ENCODE peak calls at places on chromosomes 16 and 17, in nine cellular contexts. G, K, B, Y, U, D, P, V and R are unnamed samples.

GRCh38 chr17:79024901-79025737 is 1.1 kb downstream of the C1QTNF1 start:
- DNase-seq in G (no peak), D (no peak), V (no peak), K (no peak), Y (no peak), B (no peak), P (no peak), U (no peak), R (no peak)

GRCh38 chr16:75307506-75307905 is 56.1 kb upstream of the BCAR1 start:
- DNase-seq in Y (no peak), D (no peak), B (no peak), P (no peak), G (no peak), V (no peak), K (no peak), U (no peak), R (no peak)

GRCh38 chr17:79365361-79365760 is 245.5 kb downstream of the RBFOX3 start:
- DNase-seq in U (no peak), K (no peak), V (no peak), P (no peak), B (no peak), Y (no peak), D (no peak), G (no peak), R (no peak)

GRCh38 chr16:89909777-89910716 is 8.6 kb upstream of the MC1R start:
- DNase-seq in B (peak; percentile 71), K (peak; percentile 53), P (peak; percentile 73), D (peak; percentile 49), Y (peak; percentile 65), U (peak; percentile 63), V (peak; percentile 85), G (peak; percentile 24), R (peak; percentile 85)

GRCh38 chr17:31442860-31443259 is 51.4 kb downstream of the RAB11FIP4 start:
- DNase-seq in U (no peak), D (no peak), P (no peak), V (no peak), Y (no peak), G (no peak), K (no peak), B (no peak), R (no peak)

GRCh38 chr17:1091885-1092284 is 87.9 kb downstream of the ABR start:
- DNase-seq in G (no peak), P (no peak), K (no peak), D (no peak), Y (no peak), U (no peak), B (no peak), V (no peak), R (no peak)

GRCh38 chr16:4414187-4414909 is 2.0 kb downstream of the CORO7 start:
- DNase-seq in P (no peak), D (no peak), V (peak; percentile 93), B (peak; percentile 75), Y (peak; percentile 61), K (no peak), U (no peak), G (peak; percentile 78), R (no peak)

GRCh38 chr17:16150251-16150859 is 65.0 kb downstream of the NCOR1 start:
- DNase-seq in Y (no peak), V (no peak), B (no peak), P (peak; percentile 79), D (no peak), G (no peak), U (peak; percentile 59), K (no peak), R (peak; percentile 90)

GRCh38 chr17:82791532-82791931 is 39.7 kb downstream of the TBCD start:
- DNase-seq in V (no peak), K (peak; percentile 43), Y (no peak), B (no peak), G (no peak), D (no peak), U (peak; percentile 62), P (peak; percentile 96), R (peak; percentile 95)